ENCODE peak calls at places on chromosomes 3 and 15, in five cellular contexts. R is activated CD4-positive, alpha-beta T cell treated with anti-CD3 and anti-CD28 coated beads for 1 hour; Y is stimulated activated CD4-positive, alpha-beta T cell treated with anti-CD3 and anti-CD28 coated beads, TNF-alpha, amount 100 ng/mL, for 24 hours; A is left lung; G is left ventricle myocardium inferior. D is an unnamed sample.

GRCh38 chr3:135226057-135226456 is 431.0 kb downstream of the EPHB1 start:
- DNase-seq in R (no peak), Y (no peak), A (no peak), G (no peak), D (no peak)

GRCh38 chr3:154050766-154051165 is 70.4 kb upstream of the ARHGEF26 start:
- DNase-seq in R (no peak), Y (no peak), A (no peak), G (no peak), D (no peak)

GRCh38 chr3:195173696-195174095 is 97.3 kb downstream of the XXYLT1 start:
- DNase-seq in R (no peak), Y (no peak), A (no peak), G (no peak), D (no peak)

GRCh38 chr3:189593581-189593980 is 37.6 kb upstream of the TP63 start:
- DNase-seq in R (no peak), Y (no peak), A (no peak), G (no peak), D (no peak)

GRCh38 chr3:139378587-139378986 is 10.9 kb downstream of the COPB2 start:
- DNase-seq in R (no peak), Y (no peak), A (no peak), G (no peak), D (no peak)

GRCh38 chr3:33385423-33385822 is 54.8 kb downstream of the UBP1 start:
- DNase-seq in R (no peak), Y (no peak), A (no peak), G (no peak), D (no peak)

GRCh38 chr15:84099181-84099580 is 136.4 kb upstream of the GOLGA6L4 start:
- DNase-seq in R (no peak), Y (no peak), A (no peak), G (peak), D (no peak)

GRCh38 chr3:15405448-15406050 is 21.8 kb downstream of the METTL6 start:
- DNase-seq in R (no peak), Y (no peak), A (no peak), G (no peak), D (no peak)

GRCh38 chr3:16063603-16064002 is 110.9 kb upstream of the GALNT15 start:
- DNase-seq in R (no peak), Y (no peak), A (no peak), G (no peak), D (no peak)

GRCh38 chr15:86247249-86247955 is 167.7 kb downstream of the AGBL1 start:
- DNase-seq in R (no peak), Y (no peak), A (peak), G (no peak), D (no peak)

GRCh38 chr3:12308517-12308916 is 19.6 kb downstream of the PPARG start:
- DNase-seq in R (no peak), Y (no peak), A (no peak), G (no peak), D (no peak)

GRCh38 chr3:68728343-68728742 is 204.0 kb downstream of the TAFA4 start:
- DNase-seq in R (no peak), Y (no peak), A (no peak), G (no peak), D (no peak)

GRCh38 chr3:130700541-130700940 is 46.1 kb downstream of the PIK3R4 start:
- DNase-seq in R (no peak), Y (no peak), A (no peak), G (no peak), D (no peak)

GRCh38 chr15:95715919-95716318 is 614.6 kb upstream of the NR2F2 start:
- DNase-seq in R (no peak), Y (no peak), A (no peak), G (no peak), D (no peak)

GRCh38 chr15:93164409-93164808 is 75.4 kb upstream of the RGMA start:
- DNase-seq in R (no peak), Y (no peak), A (no peak), G (no peak), D (no peak)

GRCh38 chr3:10365791-10366190 is 44.9 kb upstream of the SEC13 start:
- DNase-seq in R (no peak), Y (no peak), A (no peak), G (no peak), D (no peak)

GRCh38 chr15:73986055-73986775 is 5.9 kb downstream of the STOML1 start:
- DNase-seq in R (no peak), Y (no peak), A (no peak), G (no peak), D (no peak)

GRCh38 chr3:41565003-41565402 is 365.7 kb downstream of the CTNNB1 start:
- DNase-seq in R (no peak), Y (no peak), A (no peak), G (no peak), D (no peak)

GRCh38 chr3:58051196-58051595 is 43.0 kb downstream of the FLNB start:
- DNase-seq in R (no peak), Y (no peak), A (no peak), G (no peak), D (no peak)

GRCh38 chr3:18593231-18593630 is 168.1 kb upstream of the SATB1 start:
- DNase-seq in R (no peak), Y (no peak), A (no peak), G (no peak), D (no peak)

D was measured in natural killer cell.